ENCODE peak calls at places on chromosome 3, in seven cellular contexts. K is cardiac fibroblast, B is bronchial epithelial cell, Q is cardiac muscle cell, W is left lung, Y is body of pancreas, T is choroid plexus epithelial cell. M is an unnamed sample.

GRCh38 chr3:113912551-113913246 is 35.1 kb upstream of the ZDHHC23 start:
- DNase-seq in K (peak), B (peak), Q (peak), W (no peak), Y (peak), T (peak), M (peak)

GRCh38 chr3:35505181-35505580 is 134.1 kb upstream of the ARPP21 start:
- DNase-seq in K (no peak), B (no peak), Q (peak), W (peak), Y (no peak), T (no peak), M (no peak)

GRCh38 chr3:156448300-156448699 is 106.6 kb downstream of the SSR3 start:
- DNase-seq in K (peak), B (peak), Q (peak), W (no peak), Y (no peak), T (peak), M (peak)

GRCh38 chr3:190926619-190927018 is 64.1 kb upstream of the GMNC start:
- DNase-seq in K (no peak), B (no peak), Q (no peak), W (no peak), Y (no peak), T (no peak), M (no peak)

GRCh38 chr3:178787960-178788359 is 251.7 kb downstream of the KCNMB2 start:
- DNase-seq in K (no peak), B (no peak), Q (no peak), W (no peak), Y (no peak), T (no peak), M (no peak)

GRCh38 chr3:5699313-5699712 is 511.8 kb downstream of the EDEM1 start:
- DNase-seq in K (no peak), B (no peak), Q (no peak), W (no peak), Y (no peak), T (no peak), M (no peak)

GRCh38 chr3:152193673-152194267 is 75.0 kb upstream of the MBNL1 start:
- DNase-seq in K (no peak), B (no peak), Q (no peak), W (no peak), Y (no peak), T (no peak), M (no peak)

GRCh38 chr3:196454935-196455334 is 22.7 kb upstream of the UBXN7 start:
- DNase-seq in K (peak), B (no peak), Q (no peak), W (no peak), Y (no peak), T (peak), M (no peak)

GRCh38 chr3:72560857-72561675 is 287.2 kb downstream of the SHQ1 start:
- DNase-seq in K (no peak), B (peak), Q (no peak), W (no peak), Y (no peak), T (no peak), M (peak)

GRCh38 chr3:150346956-150347863 is 60.9 kb upstream of the TSC22D2 start:
- DNase-seq in K (no peak), B (peak), Q (no peak), W (no peak), Y (no peak), T (peak), M (peak)

GRCh38 chr3:197458906-197459470 is 96.8 kb downstream of the BDH1 start:
- DNase-seq in K (no peak), B (no peak), Q (no peak), W (no peak), Y (no peak), T (no peak), M (no peak)

GRCh38 chr3:55486857-55487375 is at the start of gene WNT5A:
- DNase-seq in K (peak), B (no peak), Q (peak), W (peak), Y (peak), T (peak), M (peak)

GRCh38 chr3:25354071-25354470 is 74.0 kb upstream of the RARB start:
- DNase-seq in K (no peak), B (no peak), Q (peak), W (no peak), Y (no peak), T (peak), M (no peak)

GRCh38 chr3:188721312-188721711 is 450.5 kb upstream of the TPRG1 start:
- DNase-seq in K (no peak), B (no peak), Q (no peak), W (no peak), Y (no peak), T (no peak), M (no peak)

GRCh38 chr3:13715167-13715954 is 164.5 kb downstream of the WNT7A start:
- DNase-seq in K (no peak), B (no peak), Q (no peak), W (no peak), Y (no peak), T (no peak), M (no peak)

GRCh38 chr3:55439657-55440405 is 47.3 kb downstream of the WNT5A start:
- DNase-seq in K (no peak), B (no peak), Q (no peak), W (no peak), Y (no peak), T (no peak), M (no peak)

GRCh38 chr3:162376761-162377160 is 880.2 kb downstream of the OTOL1 start:
- DNase-seq in K (no peak), B (no peak), Q (no peak), W (no peak), Y (no peak), T (no peak), M (no peak)

GRCh38 chr3:64063207-64063981 is 40.1 kb upstream of the PSMD6 start:
- DNase-seq in K (peak), B (peak), Q (peak), W (no peak), Y (no peak), T (peak), M (peak)

GRCh38 chr3:36852071-36852470 is 87.7 kb upstream of the DCLK3 start:
- DNase-seq in K (peak), B (no peak), Q (peak), W (no peak), Y (no peak), T (no peak), M (no peak)

GRCh38 chr3:175304437-175304836 is 445.3 kb downstream of the NAALADL2 start:
- DNase-seq in K (no peak), B (no peak), Q (no peak), W (no peak), Y (no peak), T (peak), M (no peak)

GRCh38 chr3:151431940-151432339 is 28.9 kb downstream of the IGSF10 start:
- DNase-seq in K (peak), B (peak), Q (peak), W (no peak), Y (no peak), T (peak), M (peak)

GRCh38 chr3:168648321-168648720 is 552.6 kb upstream of the GOLIM4 start:
- DNase-seq in K (no peak), B (no peak), Q (no peak), W (no peak), Y (no peak), T (no peak), M (no peak)

GRCh38 chr3:115071611-115072010 is 75.5 kb downstream of the ZBTB20 start:
- DNase-seq in K (peak), B (no peak), Q (no peak), W (no peak), Y (no peak), T (peak), M (no peak)

GRCh38 chr3:64248247-64248646 is 23.0 kb upstream of the PRICKLE2 start:
- DNase-seq in K (no peak), B (no peak), Q (no peak), W (no peak), Y (no peak), T (no peak), M (no peak)

GRCh38 chr3:139127101-139127500 is 82.4 kb upstream of the PRR23C start:
- DNase-seq in K (peak), B (peak), Q (peak), W (no peak), Y (no peak), T (peak), M (peak)

GRCh38 chr3:40309439-40309924 is at the start of gene EIF1B:
- DNase-seq in K (peak), B (peak), Q (peak), W (peak), Y (peak), T (peak), M (peak)

GRCh38 chr3:12991861-12992281 is 81.4 kb downstream of the IQSEC1 start:
- DNase-seq in K (no peak), B (no peak), Q (no peak), W (no peak), Y (peak), T (no peak), M (no peak)

GRCh38 chr3:66808891-66809578 is 189.1 kb upstream of the KBTBD8 start:
- DNase-seq in K (no peak), B (no peak), Q (no peak), W (no peak), Y (peak), T (no peak), M (no peak)

DNA sequence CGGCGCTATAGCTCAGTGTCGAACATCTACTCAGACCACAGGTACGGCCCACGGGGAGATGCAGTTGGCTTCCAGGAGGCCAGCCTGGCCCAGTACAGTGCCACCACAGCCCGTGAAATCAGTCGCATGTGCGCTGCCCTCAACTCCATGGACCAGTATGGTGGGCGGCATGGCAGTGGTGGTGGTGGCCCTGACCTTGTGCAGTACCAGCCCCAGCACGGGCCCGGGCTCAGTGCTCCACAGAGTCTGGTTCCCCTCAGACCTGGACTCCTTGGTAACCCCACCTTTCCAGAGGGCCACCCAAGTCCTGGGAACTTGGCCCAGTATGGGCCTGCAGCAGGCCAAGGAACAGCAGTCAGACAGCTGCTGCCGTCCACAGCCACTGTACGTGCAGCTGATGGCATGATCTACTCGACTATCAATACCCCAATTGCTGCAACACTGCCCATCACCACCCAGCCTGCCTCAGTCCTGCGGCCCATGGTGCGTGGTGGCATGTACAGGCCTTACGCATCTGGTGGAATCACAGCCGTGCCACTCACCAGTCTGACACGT is 18.3 kb upstream of the APEH start:
- DNase-seq in K (no peak), B (no peak), Q (no peak), W (peak), Y (no peak), T (no peak), M (no peak)
- TF ChIP-seq CTCF in K (no peak), B (no peak), Q (no peak), W (no peak), Y (no peak), T (no peak), M (no peak)

GRCh38 chr3:9302425-9303181 is 53.2 kb upstream of the SRGAP3 start:
- DNase-seq in K (peak), B (peak), Q (peak), W (peak), Y (peak), T (peak), M (peak)
- H3K4me3 ChIP-seq in K (no peak), B (peak), Q (no peak), W (no peak), Y (no peak), T (no peak), M (peak)

DNA sequence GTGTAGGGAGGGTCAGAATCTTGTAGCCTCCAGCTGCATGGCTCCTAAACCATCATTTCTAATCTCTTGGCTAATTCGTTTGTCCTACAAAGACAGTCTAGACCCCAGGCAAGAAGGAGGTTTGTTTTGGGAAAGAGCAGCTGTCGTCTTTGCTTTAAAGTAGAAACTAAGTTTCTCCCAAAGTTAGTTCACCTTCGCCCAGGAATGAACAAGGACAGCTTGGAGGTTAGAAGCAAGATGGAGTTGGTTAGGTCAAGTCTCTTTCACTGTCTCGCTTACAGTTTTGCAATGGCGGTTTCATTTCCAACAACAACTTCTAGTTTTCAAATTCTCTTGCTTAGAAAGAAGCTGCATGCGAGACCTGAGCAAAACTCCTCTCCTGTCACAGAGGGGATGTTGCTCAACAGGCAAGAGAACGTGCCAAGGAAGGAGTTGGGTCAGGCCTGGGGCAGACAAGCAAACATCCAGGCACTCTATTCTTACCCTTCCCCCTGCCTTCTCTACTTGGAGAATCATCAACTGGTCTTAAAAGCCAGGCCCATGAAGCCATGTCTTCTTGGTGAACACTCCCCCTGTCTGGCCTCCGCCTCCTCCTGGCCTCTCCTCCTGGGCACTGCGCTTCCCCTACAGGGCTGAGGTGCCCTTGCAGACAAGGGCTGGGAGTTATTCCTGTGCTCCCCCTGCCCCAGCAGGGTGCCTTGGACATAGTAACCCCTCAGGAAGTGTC is 57.6 kb downstream of the TMEM44 start:
- DNase-seq in K (peak), B (peak), Q (peak), W (no peak), Y (peak), T (peak), M (peak)
- TF ChIP-seq CTCF in K (peak), B (no peak), Q (peak), W (no peak), Y (no peak), T (no peak), M (no peak)

DNA sequence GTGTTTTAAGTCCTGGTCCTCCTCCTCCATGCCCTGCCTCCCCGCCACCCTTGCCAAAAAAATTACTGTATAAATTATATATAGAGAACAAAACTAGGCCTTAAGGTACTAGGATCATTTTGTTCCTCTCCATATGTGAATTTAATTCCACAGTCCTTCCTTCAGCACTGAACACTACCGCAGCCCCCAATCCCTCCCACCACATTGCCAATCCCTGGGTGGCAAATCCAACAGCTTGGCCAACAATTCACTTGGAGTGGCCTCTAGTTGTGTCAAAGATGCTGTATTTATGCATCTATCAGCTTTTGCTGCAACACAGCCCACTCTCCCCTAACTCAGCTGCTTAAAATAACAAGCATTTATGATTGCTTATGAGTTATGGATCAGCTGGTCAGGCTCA is 18.6 kb downstream of the GPD1L start:
- DNase-seq in K (no peak), B (no peak), Q (no peak), W (no peak), Y (no peak), T (no peak), M (no peak)
- H3K4me3 ChIP-seq in K (no peak), B (no peak), Q (no peak), W (no peak), Y (no peak), T (no peak), M (no peak)

GRCh38 chr3:10116928-10117327 is 1.5 kb downstream of the BRK1 start:
- DNase-seq in K (no peak), B (no peak), Q (no peak), W (no peak), Y (no peak), T (no peak), M (no peak)

GRCh38 chr3:10121064-10121463 is 5.6 kb downstream of the BRK1 start:
- DNase-seq in K (no peak), B (no peak), Q (no peak), W (no peak), Y (no peak), T (no peak), M (no peak)

GRCh38 chr3:10116138-10116460 is 624 bp downstream of the BRK1 start:
- DNase-seq in K (peak), B (peak), Q (peak), W (no peak), Y (no peak), T (peak), M (peak)

GRCh38 chr3:10119376-10119775 is 3.9 kb downstream of the BRK1 start:
- DNase-seq in K (no peak), B (no peak), Q (no peak), W (no peak), Y (no peak), T (peak), M (no peak)

GRCh38 chr3:10115326-10116137 is at the start of gene BRK1:
- DNase-seq in K (peak), B (peak), Q (peak), W (peak), Y (peak), T (peak), M (peak)
- TF ChIP-seq CTCF in K (no peak), B (no peak), Q (no peak), W (no peak), Y (no peak), T (no peak), M (no peak)

M was measured in epithelial cell of esophagus.